ENCODE peak calls at places on chromosome 1, in ten cellular contexts. B is LoVo; G is GM04504; D is DMS 273 treated with DMSO at 0.1 percent for 48 hours; E is transverse colon; K is T follicular helper cell; P is GM23248; L is HFF-Myc; W is Calu3; X is stimulated activated CD8-positive, alpha-beta memory T cell treated with anti-CD3 and anti-CD28 coated beads, Interleukin-15, amount 100 ng/mL, for 24 hours. S is an unnamed sample.

GRCh38 chr1:33660244-33660643 is 187.8 kb downstream of the ZSCAN20 start:
- DNase-seq in W (no peak), X (no peak), P (peak), G (no peak), D (no peak), K (no peak), L (no peak), E (no peak), B (no peak), S (no peak)

GRCh38 chr1:100607628-100608240 is 69.8 kb downstream of the GPR88 start:
- DNase-seq in W (no peak), E (no peak), X (no peak), D (no peak), L (no peak), P (no peak), K (no peak), G (no peak), B (no peak), S (no peak)

GRCh38 chr1:155947741-155948140 is 6.3 kb downstream of the RXFP4 start:
- DNase-seq in E (no peak), B (no peak), G (no peak), K (no peak), W (no peak), P (no peak), L (no peak), X (no peak), D (no peak), S (no peak)

GRCh38 chr1:175191654-175192053 is 922 bp downstream of the KIAA0040 start:
- DNase-seq in D (no peak), L (no peak), B (peak), W (peak), P (peak), E (peak), X (no peak), K (no peak), G (no peak), S (peak)

GRCh38 chr1:166485620-166486019 is 318.8 kb upstream of the FAM78B start:
- DNase-seq in E (no peak), G (no peak), K (no peak), D (no peak), X (no peak), W (no peak), L (no peak), B (no peak), P (peak), S (no peak)

GRCh38 chr1:181134543-181135461 is 46.3 kb downstream of the IER5 start:
- DNase-seq in B (peak), P (peak), G (peak), L (peak), D (no peak), K (no peak), X (no peak), E (peak), W (peak), S (peak)

GRCh38 chr1:109768335-109768650 is 4.6 kb upstream of the EPS8L3 start:
- DNase-seq in D (no peak), K (no peak), P (no peak), X (no peak), E (peak), B (no peak), L (no peak), W (no peak), G (no peak), S (no peak)

GRCh38 chr1:67618285-67619018 is 66.5 kb upstream of the GADD45A start:
- DNase-seq in D (no peak), W (no peak), P (peak), X (no peak), L (peak), G (peak), K (no peak), E (peak), B (no peak), S (peak)

GRCh38 chr1:119285482-119285881 is 83.1 kb upstream of the HAO2 start:
- DNase-seq in G (peak), L (peak), X (no peak), D (no peak), E (no peak), K (no peak), B (no peak), W (no peak), P (peak), S (peak)